ENCODE peak calls at places on chromosomes 4 and X, in five cellular contexts. S is breast epithelium, E is uterus, N is stomach, O is A549. B is an unnamed sample.

GRCh38 chrX:50769389-50770063 is 44.5 kb downstream of the SHROOM4 start:
- DNase-seq in S (peak), E (no peak), N (no peak), O (no peak), B (no peak)

GRCh38 chr4:166499820-166500219 is 626.8 kb downstream of the TLL1 start:
- DNase-seq in S (no peak), E (no peak), N (no peak), O (no peak), B (no peak)

GRCh38 chrX:25015486-25016360 is at the start of gene ARX:
- DNase-seq in S (no peak), E (no peak), N (no peak), O (peak), B (peak)

GRCh38 chr4:73984736-73985527 is 3.1 kb downstream of the PPBP start:
- DNase-seq in S (no peak), E (no peak), N (no peak), O (no peak), B (no peak)

GRCh38 chrX:51893931-51894696 is 691 bp downstream of the MAGED1 start:
- DNase-seq in S (no peak), E (peak), N (no peak), O (no peak), B (no peak)

GRCh38 chr4:180926277-180926676 is 1316.9 kb upstream of the TENM3 start:
- DNase-seq in S (no peak), E (no peak), N (no peak), O (no peak), B (no peak)

GRCh38 chr4:185343726-185344581 is 51.8 kb downstream of the LRP2BP start:
- DNase-seq in S (no peak), E (peak), N (no peak), O (no peak), B (no peak)

GRCh38 chr4:146389561-146389960 is 132.2 kb downstream of the SLC10A7 start:
- DNase-seq in S (no peak), E (no peak), N (no peak), O (no peak), B (no peak)

GRCh38 chr4:127870688-127871087 is 10.0 kb upstream of the PLK4 start:
- DNase-seq in S (no peak), E (no peak), N (no peak), O (no peak), B (no peak)

GRCh38 chr4:42519803-42520417 is 122.6 kb downstream of the SHISA3 start:
- DNase-seq in S (no peak), E (no peak), N (peak), O (peak), B (no peak)

GRCh38 chrX:84747516-84747915 is 245.3 kb upstream of the HDX start:
- DNase-seq in S (no peak), E (no peak), N (no peak), O (no peak), B (no peak)

GRCh38 chr4:127309360-127310095 is 323.2 kb upstream of the INTU start:
- DNase-seq in S (no peak), E (no peak), N (no peak), O (no peak), B (no peak)

GRCh38 chr4:16226816-16227461 is 668 bp upstream of the TAPT1 start:
- DNase-seq in S (peak), E (peak), N (peak), O (no peak), B (peak)
- TF ChIP-seq POLR2A in S (no peak), E (no peak), N (no peak), O (no peak), B (no peak)

DNA sequence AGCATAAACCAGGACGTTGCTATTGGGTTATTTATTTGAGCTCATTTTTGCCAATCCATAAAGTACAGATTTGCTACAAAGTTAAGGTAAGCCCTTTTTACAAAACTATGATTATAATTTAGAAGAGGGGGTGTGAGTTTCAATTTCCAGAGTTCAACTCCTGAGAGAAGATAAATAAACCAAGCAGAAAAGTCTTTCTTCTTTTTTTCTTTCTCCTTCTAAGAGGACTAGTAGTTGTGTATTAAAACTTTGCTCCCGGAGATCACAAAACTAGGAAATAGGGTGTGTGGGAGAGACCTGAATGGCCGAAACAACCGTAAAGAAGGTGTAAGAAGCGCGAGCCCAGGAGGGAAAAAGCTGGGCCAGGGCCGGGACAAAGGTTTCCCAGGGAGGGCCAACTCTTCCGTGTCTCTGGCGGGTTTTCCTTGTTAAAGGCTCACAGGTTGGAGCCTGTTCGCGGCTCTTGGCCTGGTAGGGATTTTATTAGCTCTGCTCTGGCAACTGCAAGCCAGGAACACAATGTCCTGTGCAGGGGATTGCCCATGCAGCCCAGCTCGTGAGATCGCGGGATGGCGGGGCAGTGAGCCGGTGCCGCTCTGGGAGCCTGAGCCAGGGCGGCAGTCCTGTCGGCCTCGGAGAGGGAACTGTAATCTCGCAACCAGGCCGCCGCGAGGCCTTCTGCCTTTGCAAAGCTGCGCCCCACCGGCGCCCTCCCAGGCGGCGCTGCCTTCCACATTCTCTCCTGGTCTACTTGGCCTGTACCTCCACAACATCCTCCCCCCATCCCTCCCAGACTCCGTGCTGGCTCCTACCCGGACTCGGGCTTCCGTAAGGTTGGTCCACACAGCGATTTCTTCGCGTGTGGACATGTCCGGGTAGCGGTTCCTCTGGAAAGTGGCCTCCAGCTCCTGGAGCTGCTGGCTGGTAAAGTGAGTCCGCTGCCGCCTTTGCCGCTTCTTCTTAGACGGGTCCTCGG is 2.2 kb downstream of the PITX2 start:
- DNase-seq in S (no peak), E (no peak), N (no peak), O (no peak), B (no peak)
- TF ChIP-seq POLR2A in S (no peak), E (no peak), N (no peak), O (no peak), B (no peak)

DNA sequence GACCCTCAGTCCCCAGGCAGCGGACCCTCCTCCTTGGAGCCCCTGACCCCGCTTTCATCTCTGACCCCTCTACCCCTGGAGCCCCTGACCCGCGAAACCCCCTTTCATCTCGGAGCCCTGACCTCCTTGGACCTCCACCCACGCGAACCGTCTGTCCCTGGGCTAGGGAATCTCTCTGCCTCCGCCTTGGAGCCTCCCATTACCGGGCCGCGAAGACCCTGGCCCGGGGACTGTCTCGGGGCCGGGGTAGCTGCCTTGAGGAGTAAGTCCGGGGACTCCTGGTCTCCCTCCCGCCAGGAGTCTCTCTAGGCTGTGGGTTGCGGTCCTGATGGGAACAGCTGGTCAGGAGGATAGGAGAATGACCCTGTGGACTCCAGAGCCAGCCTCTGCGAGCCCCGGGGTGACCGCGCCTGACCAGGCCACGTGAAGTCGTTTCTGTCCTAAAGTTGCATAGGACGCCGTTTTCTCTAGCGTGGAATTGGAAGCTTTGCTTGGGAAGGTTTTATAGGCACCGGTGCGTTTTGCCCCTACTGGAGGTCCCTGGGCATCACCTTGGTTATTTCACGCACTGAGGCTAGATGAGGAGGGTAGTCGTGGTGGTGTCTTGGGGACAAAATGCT is 824 bp downstream of the TBC1D14 start:
- DNase-seq in S (no peak), E (no peak), N (no peak), O (peak), B (peak)
- TF ChIP-seq POLR2A in S (no peak), E (no peak), N (no peak), O (no peak), B (peak)

DNA sequence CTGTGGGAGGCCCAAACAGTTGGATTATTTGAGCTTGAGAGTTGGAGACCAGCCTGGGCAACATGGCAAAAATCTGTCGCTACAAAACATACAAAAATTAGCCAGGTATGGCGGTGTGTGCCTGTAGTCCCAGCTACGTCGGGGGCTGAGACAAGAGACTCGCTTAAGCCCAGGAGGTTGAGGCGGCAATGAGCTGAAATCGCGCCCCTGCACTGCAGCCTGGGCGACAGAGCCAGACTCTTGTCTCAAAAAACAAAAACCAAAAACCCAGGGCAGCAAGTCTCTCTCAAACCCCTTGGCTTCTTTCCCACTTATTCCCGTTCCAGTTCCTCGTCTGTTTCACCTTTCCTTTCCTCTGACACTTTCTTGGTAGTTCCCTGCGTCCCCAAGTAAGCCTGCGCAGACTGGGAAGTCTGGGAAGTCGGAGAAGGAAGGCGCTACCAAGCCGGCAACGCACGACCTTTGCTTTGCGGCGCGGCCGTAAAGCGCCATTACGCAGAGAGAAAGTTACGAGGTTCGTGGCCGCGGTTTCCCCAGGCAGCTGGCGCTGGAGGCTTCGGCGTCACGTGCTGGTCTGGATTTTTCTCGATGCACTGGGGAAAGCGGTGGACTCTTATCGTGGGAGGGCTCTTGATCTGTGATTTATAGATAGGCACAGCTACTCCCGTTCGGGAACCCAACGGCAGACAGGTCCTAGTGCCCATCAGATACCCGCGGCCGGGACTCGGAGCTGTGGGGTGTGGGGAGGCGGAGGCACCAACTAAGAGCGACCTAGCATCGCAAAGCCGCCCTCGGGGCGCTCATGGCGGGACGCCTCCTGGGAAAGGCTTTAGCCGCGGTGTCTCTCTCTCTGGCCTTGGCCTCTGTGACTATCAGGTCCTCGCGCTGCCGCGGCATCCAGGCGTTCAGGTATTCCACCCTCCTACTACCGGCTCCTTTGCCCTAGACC is at the start of gene NUDT9:
- DNase-seq in S (peak), E (peak), N (peak), O (peak), B (peak)
- TF ChIP-seq POLR2A in S (peak), E (peak), N (no peak), O (peak), B (no peak)

GRCh38 chr4:26861434-26862186 is 969 bp downstream of the STIM2 start:
- DNase-seq in S (peak), E (peak), N (peak), O (peak), B (peak)

GRCh38 chr4:26860157-26860921 is at the start of gene STIM2:
- DNase-seq in S (peak), E (peak), N (peak), O (peak), B (peak)

GRCh38 chr4:26862381-26862915 is 1.8 kb downstream of the STIM2 start:
- DNase-seq in S (no peak), E (no peak), N (no peak), O (no peak), B (no peak)

GRCh38 chr4:26859762-26860156 is 882 bp upstream of the STIM2 start:
- DNase-seq in S (no peak), E (no peak), N (no peak), O (no peak), B (no peak)

DNA sequence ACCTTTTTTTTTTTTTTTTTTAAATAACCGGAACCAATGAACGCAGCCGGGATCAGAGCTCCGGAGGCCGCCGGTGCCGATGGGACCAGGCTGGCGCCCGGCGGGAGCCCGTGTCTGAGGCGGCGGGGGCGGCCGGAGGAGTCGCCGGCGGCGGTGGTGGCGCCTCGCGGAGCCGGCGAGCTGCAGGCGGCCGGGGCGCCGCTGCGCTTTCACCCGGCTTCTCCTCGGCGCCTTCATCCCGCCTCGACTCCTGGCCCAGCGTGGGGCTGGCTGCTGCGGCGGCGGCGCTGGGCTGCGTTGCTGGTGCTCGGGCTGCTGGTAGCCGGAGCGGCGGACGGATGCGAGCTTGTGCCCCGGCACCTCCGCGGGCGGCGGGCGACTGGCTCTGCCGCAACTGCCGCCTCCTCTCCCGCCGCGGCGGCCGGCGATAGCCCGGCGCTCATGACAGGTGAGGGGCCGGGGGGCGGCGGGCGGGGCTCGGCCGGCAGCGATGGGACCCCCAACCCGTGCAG is 337 bp downstream of the STIM2 start:
- DNase-seq in S (no peak), E (peak), N (peak), O (no peak), B (peak)
- TF ChIP-seq POLR2A in S (no peak), E (no peak), N (no peak), O (no peak), B (no peak)

DNA sequence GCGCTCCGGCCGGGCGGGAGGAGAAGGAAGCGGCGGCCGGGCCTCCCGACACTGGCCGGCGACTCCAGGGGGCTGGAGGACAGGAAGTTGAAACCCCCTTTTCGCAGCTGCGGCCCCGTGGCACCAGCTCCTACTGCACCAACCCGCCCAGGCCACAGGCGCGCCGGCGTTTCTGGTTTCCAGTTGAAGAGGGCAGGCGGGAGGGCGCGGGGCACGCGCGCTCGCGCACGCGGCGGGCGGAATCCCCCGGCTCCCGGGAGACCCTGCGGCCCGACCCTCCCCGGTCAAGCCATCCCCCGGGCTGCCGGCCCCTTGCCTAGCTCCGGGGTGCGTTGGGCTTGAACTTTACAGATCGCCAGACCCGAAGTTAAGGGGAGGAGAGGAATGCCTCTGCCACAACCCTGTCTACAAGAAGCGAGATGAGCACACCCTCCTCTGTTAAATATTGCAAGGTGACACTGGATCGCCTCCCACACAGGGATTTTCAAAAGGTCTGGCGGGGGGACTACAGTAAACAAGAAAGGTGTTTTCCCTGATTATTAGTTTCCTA is 1.5 kb downstream of the ELOVL6 start:
- DNase-seq in S (peak), E (no peak), N (peak), O (peak), B (peak)
- TF ChIP-seq POLR2A in S (no peak), E (no peak), N (no peak), O (peak), B (no peak)

GRCh38 chrX:47838361-47838760 is 1.7 kb downstream of the ZNF81 start:
- DNase-seq in S (no peak), E (no peak), N (no peak), O (no peak), B (no peak)

GRCh38 chrX:47840106-47840505 is 3.4 kb downstream of the ZNF81 start:
- DNase-seq in S (no peak), E (no peak), N (no peak), O (no peak), B (no peak)

GRCh38 chrX:47831788-47832187 is 4.9 kb upstream of the ZNF81 start:
- DNase-seq in S (no peak), E (no peak), N (peak), O (peak), B (no peak)

GRCh38 chrX:47836164-47837072 is at the start of gene ZNF81:
- DNase-seq in S (peak), E (peak), N (peak), O (peak), B (peak)
- TF ChIP-seq POLR2A in S (no peak), E (no peak), N (no peak), O (peak), B (peak)

DNA sequence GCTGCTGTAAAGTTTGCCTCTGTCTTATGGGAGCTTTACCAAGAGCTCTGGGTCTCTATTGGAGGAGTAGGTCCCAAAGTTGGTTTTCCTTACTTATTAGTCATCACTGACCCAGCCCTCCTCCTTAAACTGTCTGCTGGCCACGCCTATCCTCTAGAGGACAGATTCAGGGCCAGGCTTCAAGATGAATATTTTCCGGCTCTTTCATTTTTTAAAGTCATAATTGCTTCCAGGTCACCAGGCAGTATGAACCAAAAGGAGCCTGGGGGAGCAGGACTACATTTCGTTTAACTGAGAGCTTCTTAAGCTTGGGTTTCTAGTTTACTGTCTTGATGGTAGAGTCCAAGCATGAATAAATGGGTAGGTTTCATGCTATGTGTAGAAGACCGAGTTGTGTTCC is 13.7 kb downstream of the BCORL1 start:
- DNase-seq in S (no peak), E (no peak), N (no peak), O (no peak), B (no peak)
- TF ChIP-seq POLR2A in S (no peak), E (no peak), N (no peak), O (no peak), B (no peak)

GRCh38 chrX:153934473-153935325 is at the start of gene NAA10:
- DNase-seq in S (peak), E (peak), N (peak), O (peak), B (peak)
- TF ChIP-seq POLR2A in S (no peak), E (no peak), N (no peak), O (peak), B (peak)

DNA sequence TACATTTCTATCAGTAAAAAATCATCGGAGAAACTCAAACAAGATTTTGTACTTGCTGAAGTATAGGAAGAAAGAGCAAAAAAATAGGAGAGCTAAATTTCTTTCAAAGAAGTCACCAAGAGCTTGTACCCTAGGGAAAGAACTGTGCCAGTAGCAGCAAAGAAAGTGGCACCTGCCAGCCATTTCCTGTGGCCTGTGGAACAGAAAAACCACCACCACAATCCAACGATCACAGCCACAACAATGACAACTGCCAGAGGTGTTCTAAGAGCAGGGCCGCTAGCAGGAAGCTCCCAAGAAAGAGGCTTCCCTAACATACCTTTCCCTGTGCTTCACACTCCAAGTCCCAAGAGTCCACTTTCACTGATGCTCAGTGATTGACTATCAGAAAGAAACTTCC is 266.1 kb upstream of the GPC4 start:
- DNase-seq in S (no peak), E (no peak), N (no peak), O (no peak), B (no peak)
- TF ChIP-seq POLR2A in S (no peak), E (no peak), N (no peak), O (no peak), B (no peak)

B was measured in upper lobe of left lung.